ENCODE peak calls at places on chromosomes 16 and 17, in six cellular contexts. X, L, Z, Q, G and K are unnamed samples.
A peak's percentile ranks its signal among the peaks of the same experiment; 100 is the strongest.

GRCh38 chr17:7173687-7174602 is 5.2 kb downstream of the ASGR1 start:
- DNase-seq in L (peak; percentile 51), Z (peak; percentile 50), G (no peak), Q (peak; percentile 54), X (peak; percentile 58), K (peak; percentile 58)

GRCh38 chr17:39364236-39365025 is 37.0 kb downstream of the FBXL20 start:
- DNase-seq in Q (no peak), L (peak; percentile 60), Z (no peak), X (no peak), G (no peak), K (no peak)

GRCh38 chr17:63431939-63432804 is 13.9 kb downstream of the CYB561 start:
- DNase-seq in X (no peak), L (peak; percentile 20), G (no peak), Z (peak; percentile 40), Q (no peak), K (no peak)

GRCh38 chr17:28404007-28404406 is 2.0 kb downstream of the SLC46A1 start:
- DNase-seq in L (no peak), G (no peak), Z (no peak), X (no peak), Q (no peak), K (no peak)

GRCh38 chr16:72317378-72317777 is 145.4 kb upstream of the PMFBP1 start:
- DNase-seq in Q (no peak), L (peak; percentile 86), G (no peak), X (no peak), Z (no peak), K (no peak)

GRCh38 chr17:38466346-38467315 is 38.4 kb downstream of the ARHGAP23 start:
- DNase-seq in Z (no peak), G (peak; percentile 36), Q (no peak), L (peak; percentile 20), X (peak; percentile 52), K (no peak)

GRCh38 chr17:33241390-33241789 is 51.7 kb downstream of the ASIC2 start:
- DNase-seq in L (peak; percentile 18), Q (no peak), X (no peak), G (no peak), Z (no peak), K (no peak)

GRCh38 chr17:81901167-81902022 is 643 bp upstream of the NPB start:
- DNase-seq in Q (peak; percentile 18), X (no peak), Z (no peak), G (no peak), L (no peak), K (no peak)

GRCh38 chr16:75256059-75256870 is 4.8 kb upstream of the BCAR1 start:
- DNase-seq in X (peak; percentile 67), Q (no peak), L (peak; percentile 76), G (no peak), Z (no peak), K (no peak)

GRCh38 chr17:57442401-57442823 is 186.1 kb downstream of the MSI2 start:
- DNase-seq in G (no peak), L (peak; percentile 7), Q (no peak), Z (no peak), X (no peak), K (no peak)

GRCh38 chr17:48351916-48352332 is 78.1 kb downstream of the SKAP1 start:
- DNase-seq in Z (no peak), Q (no peak), G (no peak), L (peak; percentile 59), X (no peak), K (no peak)

GRCh38 chr16:88387177-88387576 is 4.4 kb downstream of the ZNF469 start:
- DNase-seq in Z (no peak), L (peak; percentile 35), X (no peak), G (no peak), Q (no peak), K (no peak)

GRCh38 chr17:6752068-6752909 is 3.6 kb upstream of the XAF1 start:
- DNase-seq in Z (peak; percentile 23), L (peak; percentile 99), X (peak; percentile 56), Q (no peak), G (peak; percentile 47), K (peak; percentile 42)

GRCh38 chr17:64378890-64379354 is 11.7 kb downstream of the PECAM1 start:
- DNase-seq in X (no peak), L (no peak), G (no peak), Q (no peak), Z (peak; percentile 55), K (no peak)

GRCh38 chr17:37177234-37177633 is 198.6 kb upstream of the C17orf78 start:
- DNase-seq in L (no peak), Q (no peak), Z (no peak), G (no peak), X (no peak), K (no peak)

GRCh38 chr16:28477311-28477920 is 5.3 kb upstream of the NPIPB7 start:
- DNase-seq in G (no peak), L (no peak), Q (no peak), Z (no peak), X (no peak), K (no peak)

GRCh38 chr16:67782567-67783352 is 23.6 kb downstream of the RANBP10 start:
- DNase-seq in Q (no peak), L (no peak), G (no peak), X (no peak), Z (no peak), K (peak; percentile 32)

GRCh38 chr17:64500923-64501765 is 4.3 kb upstream of the POLG2 start:
- DNase-seq in Z (no peak), Q (no peak), G (no peak), L (peak; percentile 20), X (no peak), K (no peak)

GRCh38 chr16:23466162-23466885 is 13.3 kb upstream of the COG7 start:
- DNase-seq in Q (no peak), G (no peak), X (no peak), Z (no peak), L (peak; percentile 87), K (no peak)

GRCh38 chr16:71185366-71185765 is 45.2 kb downstream of the HYDIN start:
- DNase-seq in G (no peak), Q (no peak), L (no peak), Z (no peak), X (no peak), K (no peak)

GRCh38 chr17:38444151-38444550 is 15.9 kb downstream of the ARHGAP23 start:
- DNase-seq in Q (peak; percentile 59), X (peak; percentile 75), Z (peak; percentile 61), L (peak; percentile 89), G (peak; percentile 72), K (peak; percentile 64)

GRCh38 chr17:14427914-14428639 is 127.2 kb downstream of the HS3ST3B1 start:
- DNase-seq in X (no peak), L (no peak), G (no peak), Z (peak; percentile 18), Q (peak; percentile 63), K (no peak)

GRCh38 chr17:4548721-4549531 is 6.3 kb downstream of the MYBBP1A start:
- DNase-seq in G (no peak), Q (no peak), Z (no peak), L (no peak), X (no peak), K (no peak)

GRCh38 chr17:79930077-79930785 is 91.0 kb upstream of the CBX4 start:
- DNase-seq in Z (no peak), G (no peak), L (peak; percentile 29), Q (no peak), X (no peak), K (no peak)

GRCh38 chr17:79929257-79930076 is 90.2 kb upstream of the CBX4 start:
- DNase-seq in X (no peak), L (no peak), Z (no peak), G (no peak), Q (no peak), K (no peak)

GRCh38 chr17:79927136-79927661 is 88.0 kb upstream of the CBX4 start:
- DNase-seq in G (no peak), Z (no peak), Q (peak; percentile 44), X (no peak), L (no peak), K (no peak)

GRCh38 chr17:79927688-79928501 is 88.7 kb upstream of the CBX4 start:
- DNase-seq in Z (no peak), L (no peak), X (no peak), G (no peak), Q (peak; percentile 2), K (no peak)

GRCh38 chr17:79928502-79929256 is 89.4 kb upstream of the CBX4 start:
- DNase-seq in Z (no peak), X (no peak), Q (no peak), L (no peak), G (no peak), K (no peak)
- H3K4me1 ChIP-seq in Z (peaks cover 10% of the 10 kb centered on the region), X (peaks cover 10% of the 10 kb centered on the region), Q (peaks cover 37% of the 10 kb centered on the region), L (no peaks in the 10 kb centered on the region), G (peaks cover 7% of the 10 kb centered on the region), K (no peaks in the 10 kb centered on the region)

GRCh38 chr17:73088561-73088960 is 3.9 kb downstream of the SLC39A11 start:
- DNase-seq in Q (no peak), Z (no peak), G (no peak), X (no peak), L (no peak), K (no peak)

GRCh38 chr17:73089322-73089721 is 3.2 kb downstream of the SLC39A11 start:
- DNase-seq in Z (no peak), L (no peak), Q (no peak), G (no peak), X (no peak), K (no peak)

DNA sequence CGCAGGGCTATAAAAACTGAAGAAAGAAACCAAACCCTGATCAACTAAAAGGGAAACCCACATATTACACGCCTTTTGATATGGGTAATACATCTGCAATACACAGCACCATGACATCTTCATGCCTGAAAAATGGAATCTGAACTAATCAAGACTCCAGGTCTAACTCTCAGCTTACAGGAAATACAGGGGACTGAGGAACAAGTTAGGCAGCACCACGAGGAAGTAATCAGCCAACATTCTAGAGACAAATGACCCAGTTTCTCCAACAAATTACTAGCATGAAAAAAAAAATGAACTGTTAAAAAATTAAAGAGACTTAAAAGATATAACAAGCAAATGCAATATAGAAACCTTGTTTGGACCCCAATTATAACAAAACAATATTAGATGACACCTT is 9.1 kb downstream of the SLC39A11 start:
- DNase-seq in X (no peak), Q (no peak), Z (no peak), G (no peak), L (no peak), K (no peak)
- H3K4me1 ChIP-seq in X (no peaks in the 10 kb centered on the region), Q (no peaks in the 10 kb centered on the region), Z (no peaks in the 10 kb centered on the region), G (no peaks in the 10 kb centered on the region), L (no peaks in the 10 kb centered on the region), K (no peaks in the 10 kb centered on the region)

GRCh38 chr17:45782889-45783592 is 1.1 kb upstream of the CRHR1 start:
- DNase-seq in L (peak; percentile 31), Z (no peak), G (peak; percentile 42), Q (no peak), X (no peak), K (no peak)
- H3K4me1 ChIP-seq in L (no peaks in the 10 kb centered on the region), Z (peaks cover 8% of the 10 kb centered on the region), G (no peaks in the 10 kb centered on the region), Q (peaks cover 10% of the 10 kb centered on the region), X (peaks cover 16% of the 10 kb centered on the region), K (peaks cover 19% of the 10 kb centered on the region)

GRCh38 chr17:80113033-80113484 is 11.7 kb downstream of the GAA start:
- DNase-seq in Q (no peak), Z (no peak), L (no peak), G (no peak), X (no peak), K (no peak)

GRCh38 chr17:80115159-80115558 is 13.8 kb downstream of the GAA start:
- DNase-seq in X (no peak), L (no peak), Z (no peak), Q (no peak), G (no peak), K (no peak)

GRCh38 chr17:80116276-80116922 is 15.0 kb downstream of the GAA start:
- DNase-seq in Q (no peak), G (no peak), Z (no peak), L (no peak), X (no peak), K (no peak)

GRCh38 chr17:80116923-80117380 is 15.6 kb downstream of the GAA start:
- DNase-seq in G (no peak), X (no peak), L (no peak), Z (no peak), Q (no peak), K (no peak)

GRCh38 chr17:80114758-80115157 is 13.4 kb downstream of the GAA start:
- DNase-seq in G (no peak), X (no peak), Q (no peak), Z (no peak), L (no peak), K (no peak)
- H3K4me1 ChIP-seq in G (no peaks in the 10 kb centered on the region), X (no peaks in the 10 kb centered on the region), Q (no peaks in the 10 kb centered on the region), Z (no peaks in the 10 kb centered on the region), L (no peaks in the 10 kb centered on the region), K (no peaks in the 10 kb centered on the region)